ENCODE peak calls at places on chromosomes 3 and 15, in six cellular contexts. E is endothelial cell of umbilical vein; L is hepatocyte; D is CD4-positive, alpha-beta memory T cell; R is spleen; Z is IMR-90. F is an unnamed sample.
A peak's percentile ranks its signal among the peaks of the same experiment; 100 is the strongest.

GRCh38 chr3:8505621-8506020 is 4.0 kb downstream of the LMCD1 start:
- DNase-seq in E (peak; percentile 77), L (no peak), D (no peak), R (no peak), Z (no peak), F (no peak)

GRCh38 chr3:153192327-153192726 is 30.3 kb downstream of the RAP2B start:
- DNase-seq in E (no peak), L (no peak), D (no peak), R (no peak), Z (no peak), F (no peak)

GRCh38 chr3:56303508-56303907 is 164.8 kb downstream of the ERC2 start:
- DNase-seq in E (peak; percentile 91), L (peak; percentile 67), D (no peak), R (no peak), Z (peak; percentile 36), F (no peak)

GRCh38 chr3:117399311-117400068 is 689.9 kb downstream of the TUSC7 start:
- DNase-seq in E (no peak), L (no peak), D (no peak), R (no peak), Z (peak; percentile 82), F (no peak)

GRCh38 chr3:147298511-147298982 is 107.8 kb downstream of the ZIC4 start:
- DNase-seq in E (peak; percentile 75), L (peak; percentile 61), D (no peak), R (no peak), Z (peak; percentile 100), F (no peak)

GRCh38 chr3:51983578-51984268 is 388 bp downstream of the ACY1 start:
- DNase-seq in E (no peak), L (no peak), D (no peak), R (no peak), Z (no peak), F (no peak)

GRCh38 chr3:133426721-133427120 is 26.9 kb downstream of the BFSP2 start:
- DNase-seq in E (no peak), L (no peak), D (no peak), R (no peak), Z (peak; percentile 86), F (no peak)

GRCh38 chr3:64327039-64327804 is 102.0 kb upstream of the PRICKLE2 start:
- DNase-seq in E (no peak), L (no peak), D (no peak), R (no peak), Z (no peak), F (no peak)

GRCh38 chr3:46517016-46517770 is 19.4 kb downstream of the RTP3 start:
- DNase-seq in E (peak; percentile 61), L (no peak), D (no peak), R (no peak), Z (peak; percentile 86), F (no peak)

GRCh38 chr3:10975695-10976234 is 16.8 kb upstream of the SLC6A1 start:
- DNase-seq in E (no peak), L (no peak), D (no peak), R (no peak), Z (no peak), F (no peak)

GRCh38 chr15:44207643-44208042 is 12.6 kb upstream of the FRMD5 start:
- DNase-seq in E (peak; percentile 91), L (no peak), D (no peak), R (no peak), Z (peak; percentile 84), F (no peak)

DNA sequence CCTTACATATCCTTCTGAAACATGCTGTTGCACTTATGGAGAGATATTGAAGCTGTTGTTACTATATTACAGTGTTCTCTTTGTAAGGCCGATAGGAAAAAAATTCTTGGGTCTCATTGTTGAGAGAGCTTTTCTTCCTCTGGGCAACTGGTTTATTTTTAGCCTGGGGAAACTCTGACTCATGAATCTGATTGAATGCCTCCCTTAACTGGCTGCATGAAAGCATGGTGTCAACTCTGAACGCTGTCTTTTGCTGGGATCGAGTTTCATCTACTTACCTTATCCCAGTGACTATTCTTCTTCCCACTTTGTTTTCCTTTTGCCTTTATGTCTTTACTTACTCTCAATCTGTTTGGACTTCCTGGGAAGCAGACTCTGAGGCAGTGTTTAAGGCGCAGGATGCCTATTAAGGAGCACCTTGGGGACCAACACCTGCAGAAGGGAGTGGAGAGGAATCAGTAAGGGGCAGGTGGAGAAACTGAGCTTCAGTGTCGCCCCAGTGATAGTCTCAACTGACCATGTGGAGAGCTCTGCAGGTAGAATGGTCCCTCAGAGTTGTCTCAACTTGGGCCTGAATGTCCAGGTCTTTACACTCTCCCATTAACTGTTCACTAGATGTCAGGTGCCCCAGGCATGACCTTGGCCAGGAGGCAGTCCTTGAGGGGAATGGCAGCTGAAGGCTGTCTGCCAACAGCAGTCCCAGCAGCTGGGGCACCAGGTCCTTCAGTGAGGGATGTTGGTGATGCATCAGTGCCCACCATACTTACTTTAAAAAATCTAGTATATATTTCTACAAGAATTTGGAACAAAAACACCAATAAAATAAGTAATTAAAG is 88.9 kb upstream of the CCNL1 start:
- DNase-seq in E (peak; percentile 94), L (peak; percentile 65), D (no peak), R (no peak), Z (peak; percentile 94), F (no peak)
- H3K27ac ChIP-seq in E (peak overlapping the region; percentile 39), L (peak overlapping the region; percentile 79), D (no peak overlapping the region), R (no peak overlapping the region), Z (peak overlapping the region; percentile 23), F (no peak overlapping the region)

GRCh38 chr15:84956199-84956598 is 25.5 kb upstream of the PDE8A start:
- DNase-seq in E (no peak), L (no peak), D (no peak), R (no peak), Z (no peak), F (no peak)
- H3K4me3 ChIP-seq in E (no peak overlapping the region), L (no peak overlapping the region), D (no peak overlapping the region), R (no peak overlapping the region), Z (no peak overlapping the region), F (no peak overlapping the region)

GRCh38 chr15:67825880-67826716 is 789 bp downstream of the SKOR1 start:
- DNase-seq in E (no peak), L (no peak), D (no peak), R (peak; percentile 69), Z (no peak), F (no peak)

GRCh38 chr15:67823371-67824156 is 1.7 kb upstream of the SKOR1 start:
- DNase-seq in E (no peak), L (no peak), D (no peak), R (peak; percentile 69), Z (no peak), F (peak; percentile 37)

GRCh38 chr15:67824157-67824899 is 981 bp upstream of the SKOR1 start:
- DNase-seq in E (no peak), L (no peak), D (no peak), R (peak; percentile 41), Z (no peak), F (no peak)

GRCh38 chr15:67826717-67827560 is 1.6 kb downstream of the SKOR1 start:
- DNase-seq in E (no peak), L (no peak), D (no peak), R (peak; percentile 56), Z (no peak), F (no peak)

GRCh38 chr15:67824900-67825879 is at the start of gene SKOR1:
- DNase-seq in E (no peak), L (peak; percentile 62), D (no peak), R (peak; percentile 64), Z (peak; percentile 37), F (no peak)
- H3K4me1 ChIP-seq in E (peaks cover 2% of the 10 kb centered on the region), L (peaks cover 39% of the 10 kb centered on the region), D (peaks cover 73% of the 10 kb centered on the region), R (peaks cover 95% of the 10 kb centered on the region), Z (peaks cover 3% of the 10 kb centered on the region), F (peaks cover 48% of the 10 kb centered on the region)

GRCh38 chr15:90006217-90007088 is 5.3 kb downstream of the ZNF710 start:
- DNase-seq in E (no peak), L (no peak), D (no peak), R (no peak), Z (no peak), F (no peak)
- H3K27ac ChIP-seq in E (no peak overlapping the region), L (peak overlapping the region; percentile 87), D (no peak overlapping the region), R (peak overlapping the region; percentile 94), Z (no peak overlapping the region), F (no peak overlapping the region)